ENCODE peak calls at places on chromosomes 11 and 22, in seven cellular contexts. E is neural crest cell, Z is IMR-90, Y is testis, U is RWPE1, I is lower lobe of right lung, B is WTC11. S is an unnamed sample.

GRCh38 chr11:70581991-70582885 is 183.9 kb downstream of the CTTN start:
- DNase-seq in E (no peak), Z (no peak), Y (no peak), U (no peak), I (peak), B (no peak), S (no peak)

GRCh38 chr11:67629386-67630229 is at the start of gene NUDT8:
- DNase-seq in E (peak), Z (peak), Y (peak), U (peak), I (peak), B (peak), S (peak)

GRCh38 chr22:19287076-19287724 is 4.3 kb downstream of the CLTCL1 start:
- DNase-seq in E (no peak), Z (peak), Y (no peak), U (peak), I (no peak), B (no peak), S (no peak)

GRCh38 chr22:26285632-26286031 is 116.4 kb downstream of the SEZ6L start:
- DNase-seq in E (no peak), Z (no peak), Y (no peak), U (no peak), I (no peak), B (no peak), S (no peak)

GRCh38 chr11:65468874-65469333 is 29.9 kb upstream of the MALAT1 start:
- DNase-seq in E (no peak), Z (no peak), Y (peak), U (peak), I (peak), B (peak), S (peak)

GRCh38 chr11:130489027-130489584 is 40.7 kb downstream of the ADAMTS15 start:
- DNase-seq in E (no peak), Z (no peak), Y (no peak), U (no peak), I (no peak), B (no peak), S (no peak)

GRCh38 chr22:41001722-41002122 is 50.5 kb downstream of the RBX1 start:
- DNase-seq in E (no peak), Z (peak), Y (no peak), U (peak), I (no peak), B (no peak), S (peak)

GRCh38 chr11:28860898-28861297 is 752.7 kb downstream of the METTL15 start:
- DNase-seq in E (no peak), Z (peak), Y (no peak), U (peak), I (no peak), B (no peak), S (no peak)

GRCh38 chr11:16969010-16970004 is 44.9 kb downstream of the PLEKHA7 start:
- DNase-seq in E (no peak), Z (no peak), Y (no peak), U (no peak), I (no peak), B (no peak), S (no peak)

GRCh38 chr11:82682003-82682751 is 51.5 kb downstream of the FAM181B start:
- DNase-seq in E (no peak), Z (peak), Y (no peak), U (peak), I (no peak), B (peak), S (peak)

GRCh38 chr11:102493524-102493923 is 37.0 kb downstream of the MMP7 start:
- DNase-seq in E (no peak), Z (no peak), Y (no peak), U (no peak), I (no peak), B (no peak), S (no peak)

GRCh38 chr22:17119481-17120202 is 1.5 kb downstream of the TMEM121B start:
- DNase-seq in E (peak), Z (no peak), Y (no peak), U (no peak), I (no peak), B (peak), S (peak)
- TF ChIP-seq CTCF in E (peak), Z (no peak), Y (no peak), U (no peak), I (peak), B (peak), S (peak)

GRCh38 chr11:44305643-44306468 is 4.1 kb downstream of the ALX4 start:
- DNase-seq in E (no peak), Z (no peak), Y (no peak), U (no peak), I (peak), B (peak), S (peak)
- TF ChIP-seq CTCF in E (no peak), Z (no peak), Y (no peak), U (no peak), I (no peak), B (no peak), S (no peak)

DNA sequence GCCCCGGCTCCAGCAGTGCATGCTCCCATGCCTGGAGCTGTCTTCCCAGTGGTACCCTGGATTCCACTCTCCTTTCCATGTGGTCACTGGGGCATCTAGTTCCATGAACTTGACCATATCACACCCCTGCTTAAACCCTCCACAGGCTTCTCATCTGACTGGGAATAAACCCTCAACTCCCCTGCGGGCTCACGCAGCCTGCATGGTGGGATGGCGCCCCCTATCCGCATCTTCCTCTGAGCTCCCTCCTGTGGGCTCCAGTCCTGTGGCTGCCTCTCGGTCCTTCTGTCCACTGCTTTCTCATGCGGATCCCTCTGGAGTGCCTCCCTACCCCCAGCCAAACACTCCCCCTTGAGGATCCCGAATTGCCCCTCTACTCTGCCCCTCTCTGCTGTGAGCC is 41.4 kb upstream of the TTLL12 start:
- DNase-seq in E (peak), Z (peak), Y (peak), U (peak), I (no peak), B (peak), S (peak)
- TF ChIP-seq CTCF in E (peak), Z (peak), Y (no peak), U (no peak), I (peak), B (peak), S (peak)

DNA sequence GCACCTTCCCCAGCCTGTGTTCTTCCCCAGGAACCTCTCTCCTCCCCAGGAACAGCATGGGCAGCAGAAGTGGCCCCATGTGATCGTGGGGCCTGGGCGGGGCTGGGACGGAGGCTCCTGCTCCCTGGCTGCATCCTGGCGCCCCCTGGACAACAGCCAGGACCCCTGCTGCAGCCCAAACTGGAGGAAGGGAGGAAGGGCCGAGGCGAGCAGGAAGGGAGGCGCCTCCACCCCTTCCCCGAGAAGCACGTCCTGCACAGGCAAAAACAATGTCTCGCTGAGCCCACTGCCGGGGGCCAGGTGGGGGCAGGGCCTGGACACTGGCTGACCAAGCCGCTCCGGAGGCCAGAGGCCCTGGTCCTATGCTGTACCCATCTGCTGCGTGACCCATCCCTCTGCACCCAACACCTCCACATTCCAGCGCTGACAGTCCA is 15.0 kb upstream of the MFNG start:
- DNase-seq in E (no peak), Z (no peak), Y (no peak), U (no peak), I (no peak), B (no peak), S (peak)
- TF ChIP-seq CTCF in E (no peak), Z (no peak), Y (no peak), U (no peak), I (no peak), B (no peak), S (no peak)

DNA sequence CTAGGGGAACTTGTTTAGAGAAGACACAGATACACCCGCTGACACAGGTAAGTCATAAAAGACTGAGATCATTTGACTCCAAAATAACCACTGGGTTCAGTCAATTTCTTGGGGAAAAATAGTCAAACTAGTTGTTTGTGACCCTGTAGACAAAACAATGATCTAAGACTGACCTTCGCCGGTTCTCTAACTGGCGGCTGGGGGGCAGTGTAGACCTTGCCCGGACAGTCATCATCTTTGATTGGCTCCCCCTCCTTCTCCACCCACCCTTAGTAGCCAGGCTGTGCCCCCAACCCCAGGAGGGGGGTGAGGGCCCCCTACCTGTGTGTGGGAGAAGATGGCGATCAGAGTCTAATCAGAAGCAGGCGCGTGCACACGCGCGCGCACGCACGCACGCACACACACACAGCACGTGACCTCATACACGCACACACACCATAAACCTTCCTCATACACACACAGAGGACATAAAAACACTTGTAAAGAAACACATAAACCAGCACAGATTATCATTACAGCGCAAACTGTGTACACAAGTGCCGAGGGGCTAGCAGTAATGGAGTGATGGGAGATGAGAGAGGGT is 12.4 kb downstream of the NECTIN1 start:
- DNase-seq in E (no peak), Z (peak), Y (no peak), U (no peak), I (no peak), B (no peak), S (no peak)
- TF ChIP-seq CTCF in E (no peak), Z (peak), Y (no peak), U (no peak), I (no peak), B (no peak), S (no peak)

S was measured in Calu3.